ENCODE peak calls at places on chromosomes 11 and 22, in seven cellular contexts. H is lung, G is spleen, A is HL-60, W is GM23338, P is neural crest cell, T is mesothelial cell of epicardium. L is an unnamed sample.
A peak's percentile ranks its signal among the peaks of the same experiment; 100 is the strongest.

GRCh38 chr11:119615003-119615878 is 113.8 kb downstream of the NECTIN1 start:
- DNase-seq in P (no peak), W (no peak), G (no peak), T (no peak), H (no peak), A (peak; percentile 54), L (no peak)

GRCh38 chr11:76600124-76600655 is 70.4 kb downstream of the LRRC32 start:
- DNase-seq in P (no peak), G (no peak), A (no peak), W (no peak), T (no peak), H (no peak), L (no peak)

GRCh38 chr11:74926304-74927030 is 22.4 kb downstream of the XRRA1 start:
- DNase-seq in H (no peak), A (no peak), W (no peak), T (no peak), P (no peak), G (no peak), L (no peak)

GRCh38 chr11:116230453-116230852 is 542.3 kb downstream of the BUD13 start:
- DNase-seq in T (no peak), A (no peak), P (no peak), W (no peak), G (no peak), H (no peak), L (no peak)

GRCh38 chr11:126764221-126764620 is 236.3 kb downstream of the KIRREL3 start:
- DNase-seq in H (no peak), W (no peak), G (no peak), A (no peak), P (no peak), T (no peak), L (no peak)

GRCh38 chr11:35662061-35662648 is 420 bp upstream of the TRIM44 start:
- DNase-seq in P (no peak), A (no peak), W (no peak), T (no peak), H (no peak), G (no peak), L (peak; percentile 40)

GRCh38 chr22:45216133-45217003 is 24.3 kb downstream of the KIAA0930 start:
- DNase-seq in H (no peak), G (peak; percentile 54), T (no peak), A (no peak), W (peak; percentile 68), P (no peak), L (no peak)

GRCh38 chr11:111978028-111978771 is 41.1 kb downstream of the DIXDC1 start:
- DNase-seq in A (no peak), W (peak; percentile 92), P (peak; percentile 25), T (peak; percentile 54), G (no peak), H (no peak), L (no peak)

GRCh38 chr11:108218455-108218854 is 4.0 kb downstream of the NPAT start:
- DNase-seq in H (no peak), A (no peak), G (no peak), W (no peak), P (no peak), T (no peak), L (no peak)

GRCh38 chr11:30346068-30346688 is 23.3 kb downstream of the ARL14EP start:
- DNase-seq in W (peak; percentile 83), A (no peak), P (no peak), H (no peak), G (no peak), T (no peak), L (peak; percentile 24)

GRCh38 chr11:1855886-1856265 is 3.0 kb downstream of the LSP1 start:
- DNase-seq in A (no peak), P (no peak), H (no peak), G (peak; percentile 79), W (no peak), T (no peak), L (no peak)

GRCh38 chr11:118609380-118610219 is 2.2 kb downstream of the PHLDB1 start:
- DNase-seq in H (no peak), G (peak; percentile 78), P (no peak), T (no peak), A (no peak), W (peak; percentile 57), L (no peak)

GRCh38 chr22:43777204-43777671 is 34.9 kb downstream of the EFCAB6 start:
- DNase-seq in T (no peak), A (no peak), W (no peak), P (no peak), G (no peak), H (no peak), L (no peak)

GRCh38 chr11:130865091-130865771 is 51.0 kb downstream of the SNX19 start:
- DNase-seq in W (peak; percentile 54), A (no peak), G (no peak), T (no peak), H (no peak), P (no peak), L (no peak)

GRCh38 chr11:62033191-62034044 is 66.0 kb upstream of the FTH1 start:
- DNase-seq in P (no peak), H (no peak), T (no peak), G (no peak), A (no peak), W (no peak), L (no peak)

GRCh38 chr22:39724390-39724789 is 153.8 kb downstream of the CACNA1I start:
- DNase-seq in H (no peak), G (no peak), A (no peak), P (no peak), W (peak; percentile 41), T (no peak), L (no peak)

GRCh38 chr11:10155793-10156490 is 138.1 kb downstream of the SBF2 start:
- DNase-seq in H (no peak), G (no peak), T (no peak), P (no peak), A (no peak), W (peak; percentile 45), L (no peak)

GRCh38 chr11:123203934-123204333 is 8.9 kb upstream of the CLMP start:
- DNase-seq in W (no peak), A (no peak), P (no peak), T (no peak), H (no peak), G (no peak), L (no peak)

GRCh38 chr22:34414467-34415440 is 494.5 kb upstream of the LARGE1 start:
- DNase-seq in A (peak; percentile 35), T (peak; percentile 84), G (no peak), P (peak; percentile 72), W (peak; percentile 98), H (peak; percentile 30), L (peak; percentile 25)

GRCh38 chr22:50612715-50613221 is 12.2 kb downstream of the MAPK8IP2 start:
- DNase-seq in P (no peak), W (peak; percentile 70), T (no peak), H (no peak), G (peak; percentile 71), A (no peak), L (peak; percentile 75)

GRCh38 chr11:2582958-2583604 is 116.7 kb downstream of the KCNQ1OT1 start:
- DNase-seq in H (no peak), T (peak; percentile 37), G (peak; percentile 74), A (no peak), W (no peak), P (no peak), L (no peak)

GRCh38 chr22:24230911-24231656 is 13.8 kb downstream of the GGT5 start:
- DNase-seq in G (peak; percentile 89), P (peak; percentile 52), T (no peak), A (no peak), H (peak; percentile 65), W (peak; percentile 88), L (peak; percentile 80)

GRCh38 chr22:18994780-18995711 is 59.0 kb upstream of the PRODH start:
- DNase-seq in T (no peak), G (no peak), H (no peak), P (no peak), W (peak; percentile 37), A (no peak), L (no peak)

GRCh38 chr11:117300301-117300700 is 9.2 kb downstream of the BACE1-AS start:
- DNase-seq in T (peak; percentile 58), A (no peak), H (no peak), W (peak; percentile 63), P (peak; percentile 43), G (no peak), L (no peak)

GRCh38 chr11:68658661-68659060 is 25.7 kb upstream of the GAL start:
- DNase-seq in G (no peak), H (no peak), P (no peak), A (no peak), W (no peak), T (no peak), L (no peak)

GRCh38 chr11:125637840-125638239 is 12.9 kb downstream of the CHEK1 start:
- DNase-seq in W (no peak), T (no peak), P (no peak), H (no peak), A (no peak), G (no peak), L (no peak)

GRCh38 chr11:828501-829115 is 889 bp downstream of the CRACR2B start:
- DNase-seq in G (no peak), W (no peak), A (no peak), T (no peak), P (no peak), H (no peak), L (no peak)

GRCh38 chr22:35930933-35931332 is 97.7 kb downstream of the RBFOX2 start:
- DNase-seq in G (no peak), A (no peak), W (peak; percentile 56), P (no peak), H (no peak), T (no peak), L (peak; percentile 50)
- TF ChIP-seq CTCF in G (no peak), A (no peak), W (peak; percentile 84), P (peak; percentile 65), H (peak; percentile 57), T (no peak), L (peak; percentile 45)

GRCh38 chr11:46808804-46809431 is 37.2 kb downstream of the CKAP5 start:
- DNase-seq in W (peak; percentile 24), G (no peak), P (no peak), H (no peak), T (no peak), A (peak; percentile 33), L (no peak)
- TF ChIP-seq CTCF in W (peak; percentile 38), G (no peak), P (peak; percentile 55), H (no peak), T (no peak), A (peak; percentile 66), L (peak; percentile 45)

GRCh38 chr22:37633693-37634504 is 5.6 kb upstream of the SH3BP1 start:
- DNase-seq in H (peak; percentile 72), W (peak; percentile 86), T (peak; percentile 79), G (peak; percentile 96), A (peak; percentile 99), P (peak; percentile 69), L (peak; percentile 90)
- TF ChIP-seq CTCF in H (no peak), W (peak; percentile 55), T (peak; percentile 7), G (peak; percentile 12), A (no peak), P (no peak), L (peak; percentile 44)

DNA sequence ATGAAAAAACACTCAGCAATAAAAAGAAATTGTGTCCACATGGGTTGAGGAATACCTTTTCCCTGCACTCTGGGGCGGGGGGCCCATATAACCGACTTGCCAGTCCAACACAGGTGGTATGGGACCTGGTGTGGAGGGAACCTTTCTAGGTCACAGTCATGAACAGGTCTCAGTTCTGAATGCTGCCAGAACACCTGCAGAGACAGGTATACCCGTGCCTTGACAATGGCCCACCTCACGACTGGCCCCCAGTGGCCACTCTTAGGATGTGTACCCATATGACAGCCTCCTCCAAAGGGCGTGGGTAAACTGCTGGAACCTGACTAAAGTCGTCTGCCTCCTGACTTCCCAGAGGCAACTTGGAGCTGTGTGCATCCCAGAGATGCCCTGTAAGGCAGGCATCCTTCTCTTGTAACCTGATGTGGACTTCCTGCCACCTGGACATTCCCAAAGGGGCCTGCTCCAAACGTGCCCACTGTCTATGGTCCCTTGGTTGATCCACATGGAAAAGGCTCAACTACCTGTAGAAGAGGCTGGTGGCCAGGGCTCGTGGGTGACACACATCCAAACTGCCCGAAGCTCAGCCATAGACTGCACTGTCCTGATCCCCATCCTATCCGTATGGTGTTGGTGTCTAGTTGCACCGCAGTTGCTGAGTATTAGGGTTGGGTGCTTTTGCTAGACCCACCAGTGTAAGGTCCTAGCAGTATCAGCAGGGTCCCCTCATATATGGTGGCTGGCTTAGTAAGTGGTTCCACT is 859.3 kb downstream of the BRD1 start:
- DNase-seq in W (no peak), G (peak; percentile 51), P (no peak), H (peak; percentile 30), A (no peak), T (peak; percentile 41), L (no peak)
- TF ChIP-seq CTCF in W (no peak), G (no peak), P (peak; percentile 68), H (no peak), A (no peak), T (peak; percentile 38), L (peak; percentile 23)

L was measured in GM13977.